ENCODE peak calls at places on chromosome 21, in seven cellular contexts. Q is BJ, D is PC-9, P is heart left ventricle, I is endothelial cell, G is AG10803, C is SK-N-SH. Z is an unnamed sample.
A peak's percentile ranks its signal among the peaks of the same experiment; 100 is the strongest.

GRCh38 chr21:41361786-41362604 is at the start of gene MX2:
- DNase-seq in Q (peak; percentile 74), D (peak; percentile 80), P (peak; percentile 82), I (no peak), G (peak; percentile 92), C (no peak), Z (peak; percentile 38)

GRCh38 chr21:44547656-44548331 is 3.5 kb downstream of the KRTAP10-2 start:
- DNase-seq in Q (no peak), D (no peak), P (no peak), I (no peak), G (no peak), C (no peak), Z (no peak)

GRCh38 chr21:44408226-44408625 is 47.1 kb upstream of the LRRC3 start:
- DNase-seq in Q (no peak), D (no peak), P (no peak), I (no peak), G (no peak), C (peak; percentile 2), Z (no peak)

GRCh38 chr21:26332873-26333272 is 162.3 kb upstream of the APP start:
- DNase-seq in Q (no peak), D (no peak), P (no peak), I (no peak), G (no peak), C (no peak), Z (no peak)

GRCh38 chr21:42257091-42257760 is 38.3 kb downstream of the ABCG1 start:
- DNase-seq in Q (no peak), D (no peak), P (no peak), I (no peak), G (peak; percentile 16), C (no peak), Z (peak; percentile 52)

GRCh38 chr21:44836666-44837471 is 19.0 kb upstream of the SUMO3 start:
- DNase-seq in Q (no peak), D (peak; percentile 49), P (no peak), I (no peak), G (peak; percentile 35), C (no peak), Z (peak; percentile 88)

GRCh38 chr21:44927587-44928461 is 7.1 kb upstream of the ITGB2 start:
- DNase-seq in Q (no peak), D (peak; percentile 95), P (no peak), I (no peak), G (peak; percentile 85), C (no peak), Z (no peak)

GRCh38 chr21:41659791-41660560 is 106.9 kb downstream of the RIPK4 start:
- DNase-seq in Q (no peak), D (peak; percentile 86), P (no peak), I (no peak), G (peak; percentile 32), C (no peak), Z (no peak)

DNA sequence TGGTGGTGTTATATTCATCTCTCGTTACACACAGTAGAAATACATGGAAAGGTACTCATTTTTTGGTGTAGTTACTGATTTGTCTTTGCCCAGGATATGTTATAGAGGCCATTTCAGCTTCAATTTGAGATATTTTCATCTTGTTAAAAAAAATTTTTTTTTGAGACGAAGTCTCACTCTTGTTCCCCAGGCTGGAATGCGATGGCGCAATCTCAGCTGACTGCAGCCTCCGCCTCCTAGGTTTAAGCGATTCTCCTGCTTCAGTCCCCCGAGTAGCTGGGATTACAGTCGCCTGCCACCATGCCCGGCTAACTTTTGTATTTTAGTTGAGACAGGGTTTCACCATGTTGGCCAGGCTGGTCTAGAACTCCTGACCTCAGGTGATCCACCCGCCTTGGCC is 19.0 kb downstream of the MORC3 start:
- DNase-seq in Q (no peak), D (no peak), P (no peak), I (no peak), G (no peak), C (no peak), Z (no peak)
- TF ChIP-seq CTCF in Q (no peak), D (no peak), P (no peak), I (no peak), G (no peak), C (no peak), Z (no peak)

DNA sequence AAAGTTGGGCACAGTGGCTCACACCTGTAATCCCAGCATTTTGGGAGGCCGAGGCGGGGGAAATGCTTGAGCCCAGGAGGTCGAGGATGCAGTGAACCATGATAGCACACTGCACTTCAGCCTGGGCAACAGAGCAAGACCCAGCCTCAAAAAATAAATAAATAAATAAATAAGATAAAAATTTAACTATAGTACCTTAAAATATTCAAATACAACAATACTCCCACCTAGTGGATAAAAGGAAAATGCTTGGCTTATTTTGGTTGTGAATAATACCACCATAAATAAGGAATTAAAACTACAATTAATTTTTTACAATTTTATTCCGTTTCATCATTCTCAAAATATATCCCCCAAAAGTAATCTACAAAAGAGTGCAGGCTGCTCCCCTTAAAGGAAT is 8.1 kb downstream of the PSMG1 start:
- DNase-seq in Q (no peak), D (no peak), P (no peak), I (no peak), G (peak; percentile 30), C (no peak), Z (no peak)
- TF ChIP-seq CTCF in Q (peak; percentile 38), D (peak; percentile 57), P (peak; percentile 50), I (peak; percentile 82), G (peak; percentile 62), C (peak; percentile 65), Z (no peak)

GRCh38 chr21:38712076-38712475 is 93.7 kb upstream of the ETS2 start:
- DNase-seq in Q (no peak), D (no peak), P (peak; percentile 40), I (peak; percentile 44), G (peak; percentile 54), C (peak; percentile 36), Z (peak; percentile 52)
- TF ChIP-seq CTCF in Q (peak; percentile 62), D (no peak), P (peak; percentile 35), I (no peak), G (peak; percentile 73), C (peak; percentile 50), Z (peak; percentile 29)

GRCh38 chr21:31110430-31110829 is 72.2 kb upstream of the KRTAP19-8 start:
- DNase-seq in Q (no peak), D (no peak), P (no peak), I (no peak), G (no peak), C (no peak), Z (no peak)

GRCh38 chr21:31107871-31108270 is 69.6 kb upstream of the KRTAP19-8 start:
- DNase-seq in Q (no peak), D (no peak), P (no peak), I (no peak), G (no peak), C (no peak), Z (no peak)

GRCh38 chr21:31107151-31107785 is 69.0 kb upstream of the KRTAP19-8 start:
- DNase-seq in Q (no peak), D (no peak), P (no peak), I (no peak), G (no peak), C (no peak), Z (no peak)

GRCh38 chr21:31111093-31111492 is 72.8 kb upstream of the KRTAP19-8 start:
- DNase-seq in Q (no peak), D (no peak), P (no peak), I (no peak), G (no peak), C (no peak), Z (no peak)

DNA sequence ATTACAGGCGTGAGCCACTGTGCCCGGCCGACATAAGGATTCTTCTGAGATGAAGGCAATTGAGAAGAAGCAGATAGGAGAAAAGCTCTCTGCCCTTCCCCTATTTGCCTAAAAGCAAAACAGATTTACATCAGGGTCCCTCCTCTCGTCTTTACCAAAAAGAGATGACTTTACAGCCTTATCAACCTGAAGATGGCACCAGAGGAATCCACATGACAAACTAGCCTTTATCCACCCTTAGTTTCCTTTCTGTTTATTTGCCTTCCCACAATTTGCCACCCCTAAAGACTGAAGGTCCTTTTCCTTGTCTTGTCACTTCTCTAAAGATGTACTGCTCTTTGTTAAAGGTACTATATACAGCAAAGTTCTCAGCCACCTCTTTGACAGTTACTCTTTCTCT is 70.7 kb upstream of the KRTAP19-8 start:
- DNase-seq in Q (no peak), D (no peak), P (no peak), I (no peak), G (peak; percentile 13), C (peak; percentile 49), Z (no peak)
- TF ChIP-seq CTCF in Q (peak; percentile 10), D (no peak), P (no peak), I (no peak), G (peak; percentile 39), C (peak; percentile 51), Z (no peak)

DNA sequence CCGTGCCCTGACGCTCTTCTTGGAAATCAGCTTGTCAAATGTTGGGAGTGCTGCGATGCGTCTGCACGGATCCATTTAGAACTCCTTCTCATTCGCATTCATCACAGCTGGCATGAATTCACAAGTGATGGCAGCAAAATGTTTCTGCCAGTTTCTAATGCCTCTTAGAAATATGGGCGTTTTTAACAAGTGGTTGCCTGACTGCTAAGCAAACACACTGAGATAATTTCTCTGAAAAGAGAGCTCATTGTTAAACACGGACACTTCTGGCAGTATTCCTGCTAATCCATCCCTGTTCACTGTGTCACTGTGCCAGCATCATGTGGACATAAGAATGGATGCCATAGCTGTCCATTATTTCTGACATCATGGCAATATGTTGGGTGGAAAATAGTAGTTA is 132.0 kb upstream of the KCNJ6 start:
- DNase-seq in Q (no peak), D (no peak), P (no peak), I (no peak), G (no peak), C (no peak), Z (no peak)
- TF ChIP-seq CTCF in Q (no peak), D (no peak), P (no peak), I (no peak), G (no peak), C (no peak), Z (no peak)

GRCh38 chr21:34517491-34518245 is 5.7 kb upstream of the KCNE1 start:
- DNase-seq in Q (no peak), D (no peak), P (no peak), I (no peak), G (no peak), C (no peak), Z (no peak)
- TF ChIP-seq CTCF in Q (peak; percentile 31), D (no peak), P (peak; percentile 8), I (peak; percentile 29), G (peak; percentile 25), C (peak; percentile 35), Z (no peak)